ENCODE peak calls at places on chromosomes 13 and 19, in five cellular contexts. H, Z, O, A and U are unnamed samples.

GRCh38 chr19:32464279-32464678 is 58.7 kb downstream of the DPY19L3 start:
- DNase-seq in H (no peak), Z (no peak), O (peak), A (no peak), U (no peak)

GRCh38 chr19:18349524-18350128 is 9.2 kb downstream of the PGPEP1 start:
- DNase-seq in H (no peak), Z (peak), O (peak), A (peak), U (peak)

GRCh38 chr19:49930483-49931011 is 1.2 kb upstream of the NUP62 start:
- DNase-seq in H (no peak), Z (peak), O (peak), A (no peak), U (no peak)

GRCh38 chr13:44305845-44306244 is 67.8 kb upstream of the SERP2 start:
- DNase-seq in H (no peak), Z (no peak), O (no peak), A (no peak), U (no peak)

GRCh38 chr13:112849500-112849899 is 119.5 kb upstream of the MCF2L start:
- DNase-seq in H (no peak), Z (no peak), O (peak), A (peak), U (no peak)

GRCh38 chr13:58528351-58528750 is 896.8 kb downstream of the PCDH17 start:
- DNase-seq in H (no peak), Z (peak), O (no peak), A (no peak), U (no peak)

GRCh38 chr19:9528757-9529336 is 9.6 kb downstream of the ZNF426 start:
- DNase-seq in H (no peak), Z (no peak), O (no peak), A (no peak), U (no peak)

GRCh38 chr13:51638497-51638871 is 54.2 kb downstream of the WDFY2 start:
- DNase-seq in H (no peak), Z (no peak), O (peak), A (no peak), U (no peak)

GRCh38 chr19:30675086-30675485 is 302.9 kb downstream of the ZNF536 start:
- DNase-seq in H (no peak), Z (no peak), O (no peak), A (no peak), U (no peak)

GRCh38 chr13:63297162-63297561 is 1881.5 kb upstream of the PCDH20 start:
- DNase-seq in H (no peak), Z (no peak), O (no peak), A (no peak), U (no peak)

GRCh38 chr19:40419066-40419612 is 6.0 kb upstream of the PRX start:
- DNase-seq in H (no peak), Z (no peak), O (no peak), A (no peak), U (no peak)

GRCh38 chr13:45331123-45331619 is 9.8 kb downstream of the TPT1 start:
- DNase-seq in H (no peak), Z (no peak), O (no peak), A (no peak), U (no peak)

GRCh38 chr19:13117176-13117771 is 734 bp upstream of the TRMT1 start:
- DNase-seq in H (no peak), Z (no peak), O (no peak), A (no peak), U (no peak)

GRCh38 chr13:112897956-112898785 is 70.8 kb upstream of the MCF2L start:
- DNase-seq in H (no peak), Z (peak), O (no peak), A (no peak), U (no peak)

GRCh38 chr13:72104656-72105180 is 237.7 kb upstream of the DACH1 start:
- DNase-seq in H (no peak), Z (no peak), O (no peak), A (no peak), U (no peak)

GRCh38 chr13:113157929-113158747 is at the start of gene PROZ:
- DNase-seq in H (no peak), Z (no peak), O (no peak), A (no peak), U (peak)

GRCh38 chr19:35903550-35904179 is 1.3 kb downstream of the HCST start:
- DNase-seq in H (peak), Z (peak), O (peak), A (peak), U (peak)
- H3K27ac ChIP-seq in H (peak), Z (peak), O (peak), A (peak), U (peak)

DNA sequence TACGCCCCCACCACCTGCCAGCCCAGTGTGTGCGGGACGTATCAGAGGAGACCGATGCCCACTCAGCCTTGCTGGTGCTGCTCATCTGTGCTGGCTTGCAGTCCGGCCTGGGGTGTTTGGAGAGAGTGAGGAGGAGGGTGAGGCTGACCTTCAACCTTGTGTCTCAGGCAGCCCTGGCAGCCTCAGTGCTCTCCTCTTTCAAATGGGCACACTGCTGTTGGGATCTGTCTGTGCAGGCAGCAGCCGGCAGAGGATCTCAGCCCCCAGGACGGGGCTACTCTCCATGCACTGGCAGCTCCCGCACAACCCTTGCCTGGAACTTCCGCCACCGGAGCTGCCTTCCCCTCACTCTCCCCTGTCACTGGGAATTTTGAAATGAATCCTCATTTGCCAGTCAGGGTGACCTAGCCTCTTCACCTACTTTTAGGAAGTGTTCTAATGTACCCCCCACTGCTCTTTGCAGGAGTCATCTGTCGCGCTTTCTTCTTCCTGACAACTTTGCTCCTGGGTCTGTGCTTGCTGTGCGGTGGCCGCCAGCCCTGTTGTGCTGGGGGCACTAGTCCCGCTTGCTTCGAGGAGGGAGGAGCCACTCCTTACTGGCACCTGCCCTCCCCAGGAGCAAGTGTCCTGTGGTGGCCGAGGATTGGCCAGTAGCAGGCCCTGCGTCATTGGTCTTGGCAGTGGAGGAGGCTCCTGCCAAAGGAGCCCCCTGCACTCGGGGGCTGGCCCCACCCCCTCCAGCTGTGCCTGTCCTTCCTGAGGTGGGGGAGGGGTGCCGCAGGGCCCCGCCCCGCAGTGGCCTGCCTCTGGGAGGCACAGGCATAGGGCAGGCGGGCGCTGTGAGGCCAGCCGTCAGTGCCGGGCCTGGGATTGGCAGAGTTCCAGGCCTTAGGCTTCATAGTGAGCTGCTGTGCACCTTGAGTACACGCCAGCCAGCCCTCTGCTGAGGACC is 53.4 kb downstream of the TSSK6 start:
- DNase-seq in H (no peak), Z (peak), O (peak), A (peak), U (no peak)
- H3K4me3 ChIP-seq in H (peak), Z (no peak), O (no peak), A (peak), U (no peak)

GRCh38 chr13:23655321-23655720 is 85.1 kb downstream of the TNFRSF19 start:
- DNase-seq in H (no peak), Z (no peak), O (no peak), A (no peak), U (no peak)

GRCh38 chr13:23654111-23655110 is 84.2 kb downstream of the TNFRSF19 start:
- DNase-seq in H (no peak), Z (no peak), O (no peak), A (no peak), U (no peak)

GRCh38 chr13:23656637-23657036 is 86.4 kb downstream of the TNFRSF19 start:
- DNase-seq in H (no peak), Z (no peak), O (no peak), A (no peak), U (no peak)

GRCh38 chr13:23658929-23659541 is 88.8 kb downstream of the TNFRSF19 start:
- DNase-seq in H (no peak), Z (no peak), O (no peak), A (no peak), U (no peak)

GRCh38 chr13:23657056-23657455 is 86.8 kb downstream of the TNFRSF19 start:
- DNase-seq in H (no peak), Z (no peak), O (no peak), A (no peak), U (no peak)
- H3K27ac ChIP-seq in H (no peak), Z (no peak), O (no peak), A (no peak), U (no peak)

GRCh38 chr13:25378528-25378927 is 6.8 kb downstream of the ATP8A2 start:
- DNase-seq in H (no peak), Z (no peak), O (no peak), A (no peak), U (no peak)
- H3K4me3 ChIP-seq in H (no peak), Z (no peak), O (no peak), A (no peak), U (no peak)

DNA sequence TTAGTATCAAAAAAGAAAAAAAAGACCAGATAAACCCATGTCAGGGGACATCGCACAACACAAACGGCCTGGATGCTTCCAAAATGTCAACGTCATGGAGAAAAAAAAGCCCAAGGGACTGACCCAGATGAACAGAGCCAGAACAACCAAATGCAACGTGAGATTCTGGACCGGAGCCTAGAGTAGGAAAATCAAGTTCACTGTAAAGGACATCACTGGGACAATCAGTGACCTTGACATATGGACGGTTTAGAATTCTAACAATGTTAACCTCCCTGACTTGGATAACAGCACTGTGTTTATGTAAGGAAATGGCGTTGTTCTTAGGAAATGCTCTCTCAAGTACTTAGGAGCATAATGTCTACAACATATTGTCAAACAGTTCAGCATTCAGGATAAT is 15.1 kb upstream of the EMP3 start:
- DNase-seq in H (no peak), Z (no peak), O (no peak), A (no peak), U (no peak)
- H3K27ac ChIP-seq in H (no peak), Z (no peak), O (no peak), A (peak), U (no peak)

GRCh38 chr13:48411281-48412099 is 1.4 kb downstream of the LPAR6 start:
- DNase-seq in H (no peak), Z (no peak), O (peak), A (no peak), U (no peak)
- H3K4me3 ChIP-seq in H (peak), Z (peak), O (peak), A (peak), U (peak)

GRCh38 chr19:1812426-1813196 is 535 bp upstream of the ATP8B3 start:
- DNase-seq in H (peak), Z (peak), O (peak), A (peak), U (peak)

GRCh38 chr19:1813837-1814217 is 1.8 kb upstream of the ATP8B3 start:
- DNase-seq in H (no peak), Z (no peak), O (no peak), A (no peak), U (no peak)

GRCh38 chr19:1814391-1814790 is 2.3 kb upstream of the ATP8B3 start:
- DNase-seq in H (no peak), Z (no peak), O (no peak), A (no peak), U (no peak)

GRCh38 chr19:1811942-1812425 is at the start of gene ATP8B3:
- DNase-seq in H (peak), Z (no peak), O (no peak), A (peak), U (no peak)

DNA sequence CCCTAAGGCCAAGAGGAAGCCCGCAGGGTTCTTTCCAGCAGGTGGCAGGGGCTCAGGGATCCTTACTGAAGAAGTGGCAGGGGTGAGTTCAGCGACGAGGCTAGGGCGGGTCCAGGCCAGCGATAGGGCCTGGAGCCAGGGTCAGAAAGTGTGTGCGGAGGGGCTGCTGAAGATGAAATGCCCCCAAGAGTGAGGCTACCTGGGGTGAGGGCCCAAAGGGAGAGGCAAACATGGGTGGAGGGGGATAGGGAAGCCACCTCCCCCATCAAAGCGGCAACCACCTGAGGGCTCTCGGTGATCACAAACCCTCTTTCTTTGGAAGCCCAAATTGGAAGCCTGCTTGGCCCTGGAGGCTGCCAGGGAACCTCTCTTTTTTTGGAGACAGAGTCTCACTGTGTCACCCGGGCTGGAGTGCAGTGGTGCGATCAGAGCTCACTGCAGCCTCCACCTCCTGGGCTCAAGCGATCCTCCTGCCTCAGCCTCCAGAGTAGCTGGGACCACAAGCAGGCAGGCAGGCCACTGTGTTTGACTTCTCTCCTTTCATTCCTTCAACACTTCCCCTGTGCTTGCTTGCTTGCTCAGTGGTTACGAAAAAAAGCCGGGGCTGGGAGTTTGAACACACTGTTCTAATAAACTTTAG is 1.2 kb upstream of the ATP8B3 start:
- DNase-seq in H (no peak), Z (no peak), O (no peak), A (no peak), U (no peak)
- H3K27ac ChIP-seq in H (no peak), Z (peak), O (no peak), A (peak), U (peak)

GRCh38 chr19:46906221-46906620 is 45.4 kb downstream of the ARHGAP35 start:
- DNase-seq in H (no peak), Z (no peak), O (no peak), A (no peak), U (no peak)
- H3K4me3 ChIP-seq in H (no peak), Z (no peak), O (no peak), A (no peak), U (no peak)